ENCODE peak calls at places on chromosomes 6 and 20, in seven cellular contexts. S, G, U, Q, V, L and I are unnamed samples.

GRCh38 chr6:29976588-29977424 is 34.5 kb downstream of the HLA-A start:
- DNase-seq in S (peak), G (peak), U (no peak), Q (peak), V (peak), L (peak), I (peak)

GRCh38 chr6:77620290-77620882 is 32.5 kb upstream of the MEI4 start:
- DNase-seq in S (no peak), G (peak), U (no peak), Q (no peak), V (peak), L (no peak), I (no peak)

GRCh38 chr20:859661-860294 is 26.3 kb downstream of the FAM110A start:
- DNase-seq in S (no peak), G (no peak), U (no peak), Q (no peak), V (no peak), L (no peak), I (no peak)

GRCh38 chr6:153435787-153436186 is 304.7 kb upstream of the RGS17 start:
- DNase-seq in S (no peak), G (no peak), U (no peak), Q (no peak), V (no peak), L (no peak), I (no peak)

GRCh38 chr6:145189836-145190235 is 545.5 kb downstream of the EPM2A start:
- DNase-seq in S (no peak), G (no peak), U (no peak), Q (no peak), V (no peak), L (no peak), I (no peak)

GRCh38 chr20:37302981-37303380 is 13.5 kb downstream of the MANBAL start:
- DNase-seq in S (no peak), G (no peak), U (no peak), Q (no peak), V (no peak), L (peak), I (no peak)

GRCh38 chr6:142926494-142927273 is 18.3 kb downstream of the HIVEP2 start:
- DNase-seq in S (peak), G (peak), U (peak), Q (peak), V (peak), L (peak), I (peak)

GRCh38 chr20:12722096-12722495 is 286.7 kb upstream of the SPTLC3 start:
- DNase-seq in S (no peak), G (no peak), U (no peak), Q (no peak), V (no peak), L (no peak), I (no peak)

GRCh38 chr6:142950291-142950690 is 5.3 kb upstream of the HIVEP2 start:
- DNase-seq in S (no peak), G (peak), U (no peak), Q (no peak), V (peak), L (no peak), I (no peak)

GRCh38 chr6:97456070-97456469 is 173.1 kb upstream of the MMS22L start:
- DNase-seq in S (no peak), G (peak), U (no peak), Q (no peak), V (peak), L (no peak), I (no peak)

GRCh38 chr20:53872081-53872541 is 198.3 kb downstream of the BCAS1 start:
- DNase-seq in S (no peak), G (no peak), U (no peak), Q (no peak), V (no peak), L (no peak), I (no peak)

GRCh38 chr20:316316-317068 is 8.9 kb upstream of the SOX12 start:
- DNase-seq in S (no peak), G (no peak), U (no peak), Q (no peak), V (no peak), L (no peak), I (no peak)

GRCh38 chr6:169240591-169241390 is 12.9 kb downstream of the THBS2 start:
- DNase-seq in S (no peak), G (no peak), U (no peak), Q (no peak), V (no peak), L (no peak), I (no peak)

GRCh38 chr20:32456869-32457421 is 98.8 kb downstream of the ASXL1 start:
- DNase-seq in S (peak), G (peak), U (no peak), Q (no peak), V (peak), L (no peak), I (peak)

GRCh38 chr6:28841290-28841689 is 82.5 kb downstream of the TRIM27 start:
- DNase-seq in S (no peak), G (peak), U (no peak), Q (no peak), V (peak), L (no peak), I (no peak)

GRCh38 chr6:2854394-2854982 is 12.8 kb upstream of the SERPINB1 start:
- DNase-seq in S (no peak), G (no peak), U (no peak), Q (no peak), V (peak), L (no peak), I (no peak)
- TF ChIP-seq CTCF in S (no peak), G (no peak), U (peak), Q (no peak), V (no peak), L (no peak), I (no peak)

DNA sequence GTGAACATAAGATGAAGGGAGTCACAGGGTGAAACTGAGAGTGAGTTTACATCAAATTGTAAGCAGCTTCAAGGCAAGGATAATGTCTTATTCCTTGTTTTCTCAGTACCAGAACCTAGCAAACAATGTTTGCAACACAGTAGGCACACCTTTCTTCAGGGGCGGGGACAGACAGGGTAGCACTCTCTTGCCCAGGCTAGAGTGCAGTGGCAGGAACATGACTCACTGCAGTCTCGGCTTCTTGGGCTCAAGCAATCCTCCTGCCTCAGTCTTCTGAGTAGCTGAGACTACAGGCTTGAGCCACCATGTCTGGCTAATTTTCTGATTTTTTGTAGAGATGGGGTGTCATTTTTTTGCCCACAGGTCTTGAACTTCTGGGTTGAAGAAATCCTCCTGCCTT is 299.8 kb downstream of the CD83 start:
- DNase-seq in S (no peak), G (peak), U (no peak), Q (no peak), V (no peak), L (no peak), I (no peak)
- TF ChIP-seq CTCF in S (no peak), G (no peak), U (no peak), Q (no peak), V (no peak), L (no peak), I (no peak)

DNA sequence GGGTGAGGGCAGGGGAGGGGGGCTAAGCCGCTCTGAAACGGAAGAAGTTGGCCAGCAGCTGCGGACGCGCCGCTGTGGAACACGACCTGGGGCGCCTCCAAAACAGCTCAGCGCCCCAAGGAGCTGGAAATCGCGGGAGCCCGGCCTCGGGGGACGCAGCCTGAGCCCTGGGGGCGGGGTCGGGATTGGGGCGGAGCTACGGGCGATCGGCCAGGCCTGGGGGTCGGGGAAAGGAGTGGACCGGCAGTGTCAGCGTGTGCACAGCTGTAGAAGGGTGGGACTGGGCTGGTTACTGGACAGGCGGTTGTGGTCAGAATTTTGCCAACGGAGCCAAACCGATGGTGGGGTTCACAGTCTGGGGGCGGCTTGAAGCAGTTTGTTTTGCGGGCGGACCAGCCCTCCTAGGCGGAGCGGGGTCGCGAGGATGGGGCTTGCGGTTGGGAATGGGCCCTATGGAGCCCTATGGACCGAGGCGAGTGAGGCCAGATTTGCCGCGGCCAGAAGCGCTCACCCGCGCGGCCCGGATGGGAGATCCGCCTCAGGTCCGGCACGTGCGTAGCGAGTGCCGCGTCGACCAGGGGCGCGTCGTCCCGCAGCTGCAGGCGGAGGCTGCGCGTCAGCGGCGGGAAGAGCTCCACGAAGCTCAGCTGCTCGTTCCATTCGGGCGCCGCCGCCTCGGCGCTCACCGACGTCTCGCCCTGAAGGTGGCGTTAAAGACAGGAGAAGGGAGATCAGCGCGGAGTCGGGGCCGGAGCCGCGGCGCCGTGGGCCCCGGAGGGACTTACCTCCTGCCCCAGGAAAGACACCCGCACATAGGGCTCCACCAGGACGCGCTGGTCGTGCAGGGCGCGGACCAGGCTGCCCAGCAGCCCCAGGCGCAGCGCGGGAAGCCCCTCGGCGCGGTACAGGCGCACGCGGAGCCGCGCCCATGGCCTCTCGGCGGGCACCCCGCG is 14.3 kb upstream of the SPAG4 start:
- DNase-seq in S (peak), G (peak), U (peak), Q (peak), V (peak), L (peak), I (peak)
- TF ChIP-seq CTCF in S (peak), G (peak), U (peak), Q (peak), V (peak), L (peak), I (peak)

DNA sequence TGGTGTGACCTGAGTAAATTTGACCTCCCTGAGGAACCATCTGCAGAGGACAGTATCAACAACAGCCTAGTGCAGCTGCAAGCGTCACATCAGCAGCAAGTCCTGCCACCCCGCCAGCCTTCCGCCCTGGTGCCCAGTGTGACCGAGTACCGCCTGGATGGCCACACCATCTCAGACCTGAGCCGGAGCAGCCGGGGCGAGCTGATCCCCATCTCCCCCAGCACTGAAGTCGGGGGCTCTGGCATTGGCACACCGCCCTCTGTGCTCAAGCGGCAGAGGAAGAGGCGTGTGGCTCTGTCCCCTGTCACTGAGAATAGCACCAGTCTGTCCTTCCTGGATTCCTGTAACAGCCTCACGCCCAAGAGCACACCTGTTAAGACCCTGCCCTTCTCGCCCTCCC is 24.3 kb downstream of the GTSF1L start:
- DNase-seq in S (no peak), G (no peak), U (no peak), Q (no peak), V (no peak), L (no peak), I (no peak)
- TF ChIP-seq CTCF in S (no peak), G (no peak), U (no peak), Q (no peak), V (no peak), L (no peak), I (no peak)

GRCh38 chr6:67694127-67694526 is 941.0 kb upstream of the ADGRB3 start:
- DNase-seq in S (no peak), G (no peak), U (no peak), Q (no peak), V (no peak), L (no peak), I (no peak)
- TF ChIP-seq CTCF in S (no peak), G (no peak), U (no peak), Q (no peak), V (peak), L (no peak), I (no peak)

GRCh38 chr20:45118028-45118427 is 3.1 kb upstream of the WFDC5 start:
- DNase-seq in S (no peak), G (no peak), U (no peak), Q (no peak), V (no peak), L (no peak), I (no peak)
- TF ChIP-seq CTCF in S (no peak), G (no peak), U (no peak), Q (no peak), V (peak), L (no peak), I (no peak)

DNA sequence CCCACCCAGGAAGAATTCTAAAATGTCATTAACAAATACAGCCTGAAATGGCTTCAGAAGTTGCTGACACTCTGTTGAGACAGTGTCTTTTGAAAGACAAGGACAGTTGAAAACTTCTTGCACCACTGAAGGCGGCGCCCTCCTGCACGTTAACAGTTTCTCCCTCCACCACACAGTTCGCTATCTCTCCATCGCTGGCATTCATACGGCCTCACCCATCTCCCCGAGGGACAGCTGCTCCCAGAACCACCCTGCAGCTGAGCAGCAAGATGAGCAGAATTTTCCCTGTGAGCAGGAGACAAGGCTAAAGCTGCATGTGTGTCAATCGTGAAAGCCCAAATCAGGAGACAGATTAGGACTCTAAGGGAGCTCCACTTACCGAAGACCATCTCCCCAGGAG is 113.3 kb downstream of the LY86 start:
- DNase-seq in S (no peak), G (no peak), U (no peak), Q (no peak), V (no peak), L (peak), I (no peak)
- TF ChIP-seq CTCF in S (no peak), G (no peak), U (no peak), Q (no peak), V (no peak), L (no peak), I (no peak)

GRCh38 chr6:166768761-166769160 is 141.7 kb upstream of the RPS6KA2 start:
- DNase-seq in S (no peak), G (no peak), U (no peak), Q (no peak), V (peak), L (no peak), I (no peak)

GRCh38 chr6:166772518-166772917 is 145.5 kb upstream of the RPS6KA2 start:
- DNase-seq in S (no peak), G (no peak), U (no peak), Q (no peak), V (peak), L (no peak), I (no peak)

GRCh38 chr6:166771701-166772100 is 144.7 kb upstream of the RPS6KA2 start:
- DNase-seq in S (no peak), G (no peak), U (no peak), Q (no peak), V (peak), L (no peak), I (no peak)

GRCh38 chr6:166769648-166770047 is 142.6 kb upstream of the RPS6KA2 start:
- DNase-seq in S (no peak), G (no peak), U (no peak), Q (no peak), V (peak), L (no peak), I (no peak)

DNA sequence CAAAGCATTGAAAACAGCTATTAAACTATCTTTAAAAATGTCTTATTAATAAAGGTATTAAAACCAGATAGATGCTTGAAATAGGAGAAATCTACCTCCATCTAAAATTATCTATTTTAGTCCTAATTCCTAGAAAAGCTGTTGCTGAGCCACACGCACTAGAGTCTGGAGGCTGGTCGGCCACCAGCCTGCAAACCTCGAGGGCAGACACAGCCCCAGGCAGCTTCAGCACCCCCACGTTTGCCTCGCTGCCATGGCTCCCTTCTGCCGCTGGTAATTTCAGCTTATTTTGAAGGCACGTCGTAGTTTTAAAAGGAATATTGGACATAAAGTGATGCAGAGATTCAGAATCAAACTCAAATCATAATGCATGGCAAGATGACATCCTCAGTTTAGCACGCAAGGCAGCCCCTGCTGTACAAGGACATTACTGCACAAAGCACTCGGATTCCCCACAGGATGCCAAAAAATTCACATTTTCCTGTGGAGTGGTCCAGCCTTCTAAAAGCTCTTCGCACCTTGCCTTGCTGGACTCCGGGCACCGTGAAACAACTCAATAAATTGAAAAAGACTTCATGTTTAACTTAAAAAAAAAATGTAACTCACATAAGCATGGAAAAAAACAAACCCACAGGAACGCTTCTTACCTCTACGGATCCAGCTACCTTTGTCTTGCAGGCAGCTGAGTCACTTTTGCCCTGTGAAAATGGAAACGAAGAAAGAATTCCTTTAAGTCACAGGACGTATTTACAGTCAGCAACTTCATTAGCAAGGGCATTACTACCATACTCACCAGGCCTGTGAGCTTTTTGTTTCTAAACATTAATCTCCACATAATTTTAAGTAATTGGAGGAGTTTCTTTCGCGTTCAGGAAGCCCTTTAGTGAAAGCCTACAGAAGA is 143.4 kb upstream of the RPS6KA2 start:
- DNase-seq in S (no peak), G (no peak), U (no peak), Q (no peak), V (peak), L (no peak), I (no peak)
- TF ChIP-seq CTCF in S (no peak), G (no peak), U (no peak), Q (no peak), V (peak), L (no peak), I (no peak)

DNA sequence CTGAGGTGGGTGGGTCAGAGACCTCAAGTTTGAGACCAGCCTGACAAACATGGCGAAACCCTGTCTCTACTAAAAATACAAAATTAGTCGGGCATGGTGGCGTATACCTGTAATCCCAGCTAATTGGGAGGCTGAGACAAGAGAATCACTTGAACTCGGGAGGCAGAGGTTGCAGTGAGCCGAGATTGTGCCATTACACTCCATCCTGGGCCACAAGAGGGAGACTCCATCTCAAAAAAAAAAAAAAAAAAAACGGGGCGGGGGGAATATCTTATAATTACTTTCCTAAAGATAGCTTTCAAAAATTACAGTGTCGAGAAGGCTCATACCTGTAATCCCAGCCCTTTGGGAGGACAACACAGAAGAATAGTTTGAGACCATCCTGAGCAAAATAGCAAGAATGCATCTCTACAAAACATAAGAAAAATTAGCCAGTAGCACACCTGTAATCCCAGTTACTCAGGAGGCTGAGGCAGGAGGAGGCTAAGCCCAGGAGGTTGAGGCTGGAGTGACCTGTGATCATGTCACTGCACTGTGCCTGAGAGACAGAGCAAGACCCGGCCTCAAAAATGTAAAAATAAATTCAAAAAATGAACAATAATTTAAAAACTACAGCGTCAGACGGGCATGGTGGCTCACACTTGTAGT is 25.8 kb downstream of the CBFA2T2 start:
- DNase-seq in S (no peak), G (peak), U (no peak), Q (no peak), V (no peak), L (no peak), I (no peak)
- TF ChIP-seq CTCF in S (no peak), G (peak), U (peak), Q (no peak), V (peak), L (no peak), I (no peak)

GRCh38 chr6:11748591-11748990 is 30.0 kb downstream of the ADTRP start:
- DNase-seq in S (no peak), G (no peak), U (no peak), Q (no peak), V (no peak), L (no peak), I (no peak)
- TF ChIP-seq CTCF in S (no peak), G (no peak), U (no peak), Q (no peak), V (peak), L (no peak), I (no peak)